ENCODE peak calls at places on chromosomes 3 and 15, in six cellular contexts. One of them, this sample, is unnamed. For H3K4me1, the result is how much of the 10 kb centered on the place peaks cover.

GRCh38 chr15:65058394-65059368 is 9.1 kb downstream of the RASL12 start:
- DNase-seq in upper lobe of left lung: no peak
- DNase-seq in neuronal stem cell: no peak
- DNase-seq in mammary epithelial cell: no peak
- DNase-seq in IMR-90: no peak
- DNase-seq in right atrium auricular region: no peak
- DNase-seq in this sample: no peak

GRCh38 chr3:40690696-40691597 is 166.2 kb downstream of the ZNF621 start:
- DNase-seq in upper lobe of left lung: peak
- DNase-seq in neuronal stem cell: no peak
- DNase-seq in mammary epithelial cell: no peak
- DNase-seq in IMR-90: no peak
- DNase-seq in right atrium auricular region: peak
- DNase-seq in this sample: no peak

GRCh38 chr3:127820871-127821853 is 1.2 kb downstream of the MGLL start:
- DNase-seq in upper lobe of left lung: peak
- DNase-seq in neuronal stem cell: no peak
- DNase-seq in mammary epithelial cell: no peak
- DNase-seq in IMR-90: peak
- DNase-seq in right atrium auricular region: no peak
- DNase-seq in this sample: no peak

GRCh38 chr3:166177130-166177529 is 339.9 kb upstream of the BCHE start:
- DNase-seq in upper lobe of left lung: no peak
- DNase-seq in neuronal stem cell: no peak
- DNase-seq in mammary epithelial cell: peak
- DNase-seq in IMR-90: no peak
- DNase-seq in right atrium auricular region: no peak
- DNase-seq in this sample: no peak

GRCh38 chr15:46442196-46442595 is 807.4 kb downstream of the SQOR start:
- DNase-seq in upper lobe of left lung: no peak
- DNase-seq in neuronal stem cell: no peak
- DNase-seq in mammary epithelial cell: no peak
- DNase-seq in IMR-90: no peak
- DNase-seq in right atrium auricular region: no peak
- DNase-seq in this sample: no peak

GRCh38 chr15:80861776-80862175 is 82.6 kb downstream of the CEMIP start:
- DNase-seq in upper lobe of left lung: no peak
- DNase-seq in neuronal stem cell: no peak
- DNase-seq in mammary epithelial cell: peak
- DNase-seq in IMR-90: peak
- DNase-seq in right atrium auricular region: no peak
- DNase-seq in this sample: no peak

GRCh38 chr3:56917740-56918568 is 116.2 kb upstream of the ARHGEF3 start:
- DNase-seq in upper lobe of left lung: no peak
- DNase-seq in neuronal stem cell: no peak
- DNase-seq in mammary epithelial cell: no peak
- DNase-seq in IMR-90: no peak
- DNase-seq in right atrium auricular region: no peak
- DNase-seq in this sample: no peak

GRCh38 chr15:91142097-91142744 is 42.2 kb downstream of the SV2B start:
- DNase-seq in upper lobe of left lung: no peak
- DNase-seq in neuronal stem cell: no peak
- DNase-seq in mammary epithelial cell: peak
- DNase-seq in IMR-90: no peak
- DNase-seq in right atrium auricular region: no peak
- DNase-seq in this sample: no peak

GRCh38 chr3:52714335-52715302 is 8.7 kb downstream of the SPCS1 start:
- DNase-seq in upper lobe of left lung: no peak
- DNase-seq in neuronal stem cell: peak
- DNase-seq in mammary epithelial cell: no peak
- DNase-seq in IMR-90: no peak
- DNase-seq in right atrium auricular region: no peak
- DNase-seq in this sample: peak

GRCh38 chr3:196207833-196208607 is 3.2 kb downstream of the ZDHHC19 start:
- DNase-seq in upper lobe of left lung: peak
- DNase-seq in neuronal stem cell: peak
- DNase-seq in mammary epithelial cell: peak
- DNase-seq in IMR-90: no peak
- DNase-seq in right atrium auricular region: no peak
- DNase-seq in this sample: no peak

GRCh38 chr15:82047493-82048446 is 2.0 kb upstream of the MEX3B start:
- DNase-seq in upper lobe of left lung: no peak
- DNase-seq in neuronal stem cell: no peak
- DNase-seq in mammary epithelial cell: peak
- DNase-seq in IMR-90: peak
- DNase-seq in right atrium auricular region: no peak
- DNase-seq in this sample: no peak

GRCh38 chr3:168040624-168041208 is 55.0 kb downstream of the GOLIM4 start:
- DNase-seq in upper lobe of left lung: peak
- DNase-seq in neuronal stem cell: no peak
- DNase-seq in mammary epithelial cell: peak
- DNase-seq in IMR-90: peak
- DNase-seq in right atrium auricular region: no peak
- DNase-seq in this sample: no peak

GRCh38 chr3:34106379-34106778 is 307.9 kb downstream of the PDCD6IP start:
- DNase-seq in upper lobe of left lung: no peak
- DNase-seq in neuronal stem cell: no peak
- DNase-seq in mammary epithelial cell: no peak
- DNase-seq in IMR-90: no peak
- DNase-seq in right atrium auricular region: no peak
- DNase-seq in this sample: no peak

GRCh38 chr3:108863799-108864135 is 41.2 kb downstream of the TRAT1 start:
- DNase-seq in upper lobe of left lung: no peak
- DNase-seq in neuronal stem cell: no peak
- DNase-seq in mammary epithelial cell: no peak
- DNase-seq in IMR-90: no peak
- DNase-seq in right atrium auricular region: no peak
- DNase-seq in this sample: no peak

GRCh38 chr15:45884755-45885445 is 250.1 kb downstream of the SQOR start:
- DNase-seq in upper lobe of left lung: no peak
- DNase-seq in neuronal stem cell: no peak
- DNase-seq in mammary epithelial cell: no peak
- DNase-seq in IMR-90: no peak
- DNase-seq in right atrium auricular region: no peak
- DNase-seq in this sample: no peak

GRCh38 chr3:190169877-190170276 is 49.2 kb upstream of the P3H2 start:
- DNase-seq in upper lobe of left lung: no peak
- DNase-seq in neuronal stem cell: no peak
- DNase-seq in mammary epithelial cell: no peak
- DNase-seq in IMR-90: no peak
- DNase-seq in right atrium auricular region: no peak
- DNase-seq in this sample: no peak

GRCh38 chr15:29134641-29135071 is 135.0 kb downstream of the NSMCE3 start:
- DNase-seq in upper lobe of left lung: no peak
- DNase-seq in neuronal stem cell: no peak
- DNase-seq in mammary epithelial cell: no peak
- DNase-seq in IMR-90: no peak
- DNase-seq in right atrium auricular region: no peak
- DNase-seq in this sample: no peak

GRCh38 chr3:33919721-33920120 is 121.3 kb downstream of the PDCD6IP start:
- DNase-seq in upper lobe of left lung: no peak
- DNase-seq in neuronal stem cell: no peak
- DNase-seq in mammary epithelial cell: no peak
- DNase-seq in IMR-90: no peak
- DNase-seq in right atrium auricular region: no peak
- DNase-seq in this sample: no peak

GRCh38 chr3:71309342-71309741 is 274.2 kb downstream of the FOXP1 start:
- DNase-seq in upper lobe of left lung: no peak
- DNase-seq in neuronal stem cell: no peak
- DNase-seq in mammary epithelial cell: peak
- DNase-seq in IMR-90: no peak
- DNase-seq in right atrium auricular region: no peak
- DNase-seq in this sample: no peak

GRCh38 chr3:174365796-174366195 is 493.3 kb upstream of the NAALADL2 start:
- DNase-seq in upper lobe of left lung: no peak
- DNase-seq in neuronal stem cell: no peak
- DNase-seq in mammary epithelial cell: no peak
- DNase-seq in IMR-90: no peak
- DNase-seq in right atrium auricular region: no peak
- DNase-seq in this sample: no peak

GRCh38 chr3:155248531-155249187 is 44.8 kb downstream of the STRIT1 start:
- DNase-seq in upper lobe of left lung: no peak
- DNase-seq in neuronal stem cell: no peak
- DNase-seq in mammary epithelial cell: no peak
- DNase-seq in IMR-90: no peak
- DNase-seq in right atrium auricular region: no peak
- DNase-seq in this sample: no peak

GRCh38 chr3:632571-633170 is 436.1 kb downstream of the CHL1 start:
- DNase-seq in upper lobe of left lung: peak
- DNase-seq in neuronal stem cell: peak
- DNase-seq in mammary epithelial cell: peak
- DNase-seq in IMR-90: peak
- DNase-seq in right atrium auricular region: peak
- DNase-seq in this sample: peak

GRCh38 chr15:77980094-77980493 is 97.4 kb downstream of the TBC1D2B start:
- DNase-seq in upper lobe of left lung: no peak
- DNase-seq in neuronal stem cell: no peak
- DNase-seq in mammary epithelial cell: no peak
- DNase-seq in IMR-90: no peak
- DNase-seq in right atrium auricular region: no peak
- DNase-seq in this sample: no peak

GRCh38 chr3:47762233-47762632 is 19.5 kb downstream of the SMARCC1 start:
- DNase-seq in upper lobe of left lung: no peak
- DNase-seq in neuronal stem cell: no peak
- DNase-seq in mammary epithelial cell: no peak
- DNase-seq in IMR-90: peak
- DNase-seq in right atrium auricular region: no peak
- DNase-seq in this sample: no peak

GRCh38 chr15:55267401-55268053 is 22.1 kb downstream of the RAB27A start:
- DNase-seq in upper lobe of left lung: peak
- DNase-seq in neuronal stem cell: no peak
- DNase-seq in mammary epithelial cell: no peak
- DNase-seq in IMR-90: peak
- DNase-seq in right atrium auricular region: no peak
- DNase-seq in this sample: no peak

GRCh38 chr15:31150732-31151212 is 49.2 kb upstream of the TRPM1 start:
- DNase-seq in upper lobe of left lung: no peak
- DNase-seq in neuronal stem cell: peak
- DNase-seq in mammary epithelial cell: peak
- DNase-seq in IMR-90: no peak
- DNase-seq in right atrium auricular region: no peak
- DNase-seq in this sample: no peak

GRCh38 chr3:48280883-48281282 is 40.0 kb downstream of the ZNF589 start:
- DNase-seq in upper lobe of left lung: no peak
- DNase-seq in neuronal stem cell: no peak
- DNase-seq in mammary epithelial cell: no peak
- DNase-seq in IMR-90: no peak
- DNase-seq in right atrium auricular region: no peak
- DNase-seq in this sample: no peak

DNA sequence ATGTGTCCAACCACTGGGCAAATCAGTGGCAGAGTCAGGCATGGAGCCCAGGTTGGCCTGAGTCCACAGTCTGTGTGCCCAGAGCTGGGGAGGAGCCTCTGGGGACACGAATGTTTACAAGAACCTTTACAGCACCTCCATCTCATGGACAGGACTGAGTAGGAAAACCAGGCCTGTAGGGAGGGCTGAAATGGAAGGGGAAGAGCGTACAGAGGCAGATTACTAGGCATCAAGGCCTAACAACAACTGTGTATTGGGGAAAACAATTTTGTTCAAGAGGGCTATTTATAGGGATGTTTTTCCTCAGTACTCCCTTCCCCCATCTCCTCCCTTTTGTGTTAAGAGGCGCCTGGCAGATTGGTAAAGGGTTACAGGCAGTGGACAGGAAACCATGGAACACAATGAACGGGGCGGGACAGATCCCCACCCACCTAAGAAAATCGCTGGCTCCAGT is 15.1 kb upstream of the ARHGAP31 start:
- DNase-seq in upper lobe of left lung: peak
- DNase-seq in neuronal stem cell: peak
- DNase-seq in mammary epithelial cell: no peak
- DNase-seq in IMR-90: no peak
- DNase-seq in right atrium auricular region: no peak
- DNase-seq in this sample: no peak
- H3K27ac ChIP-seq in upper lobe of left lung: peak
- H3K27ac ChIP-seq in neuronal stem cell: peak
- H3K27ac ChIP-seq in mammary epithelial cell: no peak
- H3K27ac ChIP-seq in IMR-90: no peak
- H3K27ac ChIP-seq in right atrium auricular region: peak
- H3K27ac ChIP-seq in this sample: no peak

GRCh38 chr3:160473978-160474377 is 24.4 kb upstream of the TRIM59 start:
- DNase-seq in upper lobe of left lung: no peak
- DNase-seq in neuronal stem cell: no peak
- DNase-seq in mammary epithelial cell: peak
- DNase-seq in IMR-90: peak
- DNase-seq in right atrium auricular region: no peak
- DNase-seq in this sample: no peak
- H3K4me3 ChIP-seq in upper lobe of left lung: no peak
- H3K4me3 ChIP-seq in neuronal stem cell: no peak
- H3K4me3 ChIP-seq in mammary epithelial cell: no peak
- H3K4me3 ChIP-seq in IMR-90: no peak
- H3K4me3 ChIP-seq in right atrium auricular region: no peak
- H3K4me3 ChIP-seq in this sample: no peak

DNA sequence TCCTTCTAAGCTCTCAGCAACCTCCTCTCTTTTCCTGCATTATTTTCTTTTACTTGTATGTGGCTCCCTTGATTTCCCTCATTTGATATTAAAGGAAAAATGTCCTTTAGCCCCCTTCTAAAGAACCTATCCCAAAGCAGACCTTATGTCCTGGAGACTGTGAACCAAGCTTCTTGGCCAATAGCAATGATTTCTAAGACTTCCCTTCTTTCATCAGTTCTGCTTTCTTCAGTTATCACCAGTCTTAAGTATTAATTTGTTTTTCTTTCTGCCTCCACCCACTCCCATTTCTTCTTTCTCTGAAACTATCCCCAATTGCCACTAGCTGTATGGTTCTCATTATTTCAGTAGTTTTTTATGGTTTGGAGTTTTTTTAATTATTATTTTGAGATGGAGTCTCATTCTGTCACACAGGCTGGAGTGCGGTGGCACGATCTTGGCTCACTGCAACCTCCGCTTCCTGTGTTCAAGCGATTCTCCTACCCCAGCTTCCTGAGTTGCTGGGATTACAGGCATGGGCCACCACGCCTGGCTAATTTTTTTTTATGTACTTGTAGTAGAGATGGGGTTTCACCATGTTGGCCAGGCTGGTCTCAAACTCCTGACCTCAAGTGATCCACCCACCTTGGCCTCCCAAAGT is 12.1 kb downstream of the TMOD3 start:
- DNase-seq in upper lobe of left lung: peak
- DNase-seq in neuronal stem cell: no peak
- DNase-seq in mammary epithelial cell: no peak
- DNase-seq in IMR-90: no peak
- DNase-seq in right atrium auricular region: no peak
- DNase-seq in this sample: no peak
- H3K4me1 ChIP-seq in upper lobe of left lung: half or more
- H3K4me1 ChIP-seq in neuronal stem cell: under half
- H3K4me1 ChIP-seq in mammary epithelial cell: half or more
- H3K4me1 ChIP-seq in IMR-90: under half
- H3K4me1 ChIP-seq in right atrium auricular region: under half
- H3K4me1 ChIP-seq in this sample: under half

DNA sequence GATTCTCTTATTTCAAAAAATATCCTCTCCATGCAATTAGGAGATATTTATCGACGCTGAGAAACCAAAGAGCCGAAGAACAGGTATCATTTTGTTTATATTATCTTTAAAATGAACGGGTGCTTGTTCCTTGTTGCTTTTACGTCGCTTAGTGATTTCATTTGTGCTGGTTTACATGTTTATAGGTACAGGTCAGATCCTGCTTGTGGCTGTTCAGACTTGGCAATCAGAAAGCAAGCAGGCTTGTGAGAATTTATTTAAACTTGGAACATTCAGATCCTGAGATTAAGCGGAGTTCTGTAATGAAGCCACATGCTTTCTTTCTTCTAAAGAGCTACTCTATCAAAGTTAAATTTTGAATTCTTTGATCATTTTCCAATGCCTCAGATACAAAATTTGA is 43.0 kb upstream of the ATP2C1 start:
- DNase-seq in upper lobe of left lung: no peak
- DNase-seq in neuronal stem cell: no peak
- DNase-seq in mammary epithelial cell: peak
- DNase-seq in IMR-90: no peak
- DNase-seq in right atrium auricular region: no peak
- DNase-seq in this sample: no peak
- H3K27ac ChIP-seq in upper lobe of left lung: peak
- H3K27ac ChIP-seq in neuronal stem cell: no peak
- H3K27ac ChIP-seq in mammary epithelial cell: peak
- H3K27ac ChIP-seq in IMR-90: no peak
- H3K27ac ChIP-seq in right atrium auricular region: peak
- H3K27ac ChIP-seq in this sample: no peak